ENCODE peak calls at places on chromosomes 4 and X, in four cellular contexts. D is mammary epithelial cell, A is GM23338, R is lower lobe of right lung. Y is an unnamed sample. For H3K27me3 and H3K36me3, the result is how much of the 10 kb centered on the place peaks cover.

GRCh38 chr4:112967109-112967508 is 82.3 kb upstream of the ANK2 start:
- DNase-seq in D (no peak), A (no peak), R (no peak), Y (no peak)

GRCh38 chr4:76607266-76607799 is 172.3 kb downstream of the SHROOM3 start:
- DNase-seq in D (no peak), A (peak), R (no peak), Y (peak)

GRCh38 chrX:107673933-107674479 is 45.7 kb downstream of the PRPS1 start:
- DNase-seq in D (peak), A (peak), R (peak), Y (peak)

GRCh38 chr4:55117511-55117910 is 7.9 kb downstream of the KDR start:
- DNase-seq in D (no peak), A (no peak), R (no peak), Y (peak)

GRCh38 chrX:24202465-24203031 is 53.0 kb downstream of the ZFX start:
- DNase-seq in D (no peak), A (no peak), R (no peak), Y (no peak)

GRCh38 chr4:91220315-91220714 is 1083.5 kb upstream of the GRID2 start:
- DNase-seq in D (no peak), A (no peak), R (no peak), Y (no peak)

GRCh38 chrX:15447985-15448639 is 45.0 kb downstream of the PIR start:
- DNase-seq in D (peak), A (no peak), R (no peak), Y (peak)

GRCh38 chr4:152780267-152780811 is 585 bp downstream of the ARFIP1 start:
- DNase-seq in D (no peak), A (peak), R (no peak), Y (peak)

GRCh38 chrX:114906978-114907510 is 110.4 kb downstream of the IL13RA2 start:
- DNase-seq in D (no peak), A (peak), R (no peak), Y (no peak)

GRCh38 chr4:17854076-17854475 is 43.3 kb downstream of the NCAPG start:
- DNase-seq in D (no peak), A (no peak), R (no peak), Y (no peak)

GRCh38 chrX:107450823-107451509 is 1.5 kb downstream of the FRMPD3 start:
- DNase-seq in D (no peak), A (peak), R (no peak), Y (no peak)

GRCh38 chr4:103719320-103720204 is at the start of gene TACR3:
- DNase-seq in D (no peak), A (peak), R (no peak), Y (no peak)

GRCh38 chrX:68685722-68686683 is 38.5 kb downstream of the STARD8 start:
- DNase-seq in D (peak), A (peak), R (peak), Y (peak)

GRCh38 chr4:128220286-128221235 is 67.1 kb downstream of the PGRMC2 start:
- DNase-seq in D (peak), A (peak), R (no peak), Y (peak)

GRCh38 chrX:136623400-136623799 is 24.6 kb upstream of the CD40LG start:
- DNase-seq in D (no peak), A (no peak), R (no peak), Y (no peak)

GRCh38 chr4:54085284-54085683 is 14.7 kb upstream of the GSX2 start:
- DNase-seq in D (peak), A (no peak), R (no peak), Y (peak)

GRCh38 chr4:825969-826330 is at the start of gene CPLX1:
- DNase-seq in D (no peak), A (peak), R (peak), Y (no peak)
- H3K27me3 ChIP-seq in D (under half), A (half or more), R (half or more), Y (under half)

GRCh38 chr4:142121448-142121847 is 485.1 kb downstream of the IL15 start:
- DNase-seq in D (no peak), A (no peak), R (no peak), Y (no peak)
- H3K36me3 ChIP-seq in D (under half), A (under half), R (under half), Y (under half)

DNA sequence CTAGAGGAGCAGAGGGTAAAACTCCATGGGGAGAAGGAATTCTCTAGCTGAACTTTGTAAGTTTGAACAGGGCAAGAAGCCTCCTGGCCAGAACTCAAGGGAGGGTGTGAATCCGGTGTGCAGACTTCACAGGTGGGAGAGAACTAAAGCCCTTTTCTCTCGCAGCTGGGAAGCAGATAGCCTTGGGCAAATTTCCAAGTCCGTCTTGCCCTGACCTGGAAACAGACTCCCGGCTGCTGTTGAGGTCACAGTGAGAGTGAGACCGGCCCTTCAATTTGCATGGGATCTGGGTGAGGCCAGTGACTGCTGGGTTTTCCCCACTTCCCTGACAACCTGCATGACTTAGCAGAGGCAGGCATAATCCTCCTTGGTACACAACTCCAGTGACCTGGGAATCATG is 94.5 kb upstream of the ZNF827 start:
- DNase-seq in D (peak), A (peak), R (no peak), Y (no peak)
- H3K4me3 ChIP-seq in D (no peak), A (no peak), R (no peak), Y (no peak)

GRCh38 chr4:4226606-4227438 is at the start of gene OTOP1:
- DNase-seq in D (no peak), A (no peak), R (no peak), Y (no peak)

GRCh38 chr4:4228356-4228668 is 1.6 kb upstream of the OTOP1 start:
- DNase-seq in D (no peak), A (no peak), R (no peak), Y (no peak)

GRCh38 chr4:4233610-4234009 is 6.9 kb upstream of the OTOP1 start:
- DNase-seq in D (no peak), A (no peak), R (no peak), Y (no peak)

GRCh38 chr4:4225915-4226605 is 669 bp downstream of the OTOP1 start:
- DNase-seq in D (no peak), A (peak), R (no peak), Y (no peak)

GRCh38 chr4:4227510-4228355 is 1.0 kb upstream of the OTOP1 start:
- DNase-seq in D (no peak), A (peak), R (no peak), Y (no peak)
- H3K27me3 ChIP-seq in D (under half), A (half or more), R (under half), Y (under half)

GRCh38 chr4:20723463-20723862 is 23.2 kb downstream of the PACRGL start:
- DNase-seq in D (no peak), A (no peak), R (no peak), Y (no peak)
- H3K36me3 ChIP-seq in D (under half), A (under half), R (half or more), Y (under half)

GRCh38 chr4:35539404-35540055 is 704.8 kb downstream of the ARAP2 start:
- DNase-seq in D (no peak), A (no peak), R (no peak), Y (no peak)

GRCh38 chr4:35541888-35542213 is 702.5 kb downstream of the ARAP2 start:
- DNase-seq in D (no peak), A (peak), R (no peak), Y (no peak)

GRCh38 chr4:35534946-35535345 is 709.4 kb downstream of the ARAP2 start:
- DNase-seq in D (no peak), A (no peak), R (no peak), Y (no peak)

GRCh38 chr4:35541146-35541887 is 703.0 kb downstream of the ARAP2 start:
- DNase-seq in D (no peak), A (no peak), R (no peak), Y (no peak)

DNA sequence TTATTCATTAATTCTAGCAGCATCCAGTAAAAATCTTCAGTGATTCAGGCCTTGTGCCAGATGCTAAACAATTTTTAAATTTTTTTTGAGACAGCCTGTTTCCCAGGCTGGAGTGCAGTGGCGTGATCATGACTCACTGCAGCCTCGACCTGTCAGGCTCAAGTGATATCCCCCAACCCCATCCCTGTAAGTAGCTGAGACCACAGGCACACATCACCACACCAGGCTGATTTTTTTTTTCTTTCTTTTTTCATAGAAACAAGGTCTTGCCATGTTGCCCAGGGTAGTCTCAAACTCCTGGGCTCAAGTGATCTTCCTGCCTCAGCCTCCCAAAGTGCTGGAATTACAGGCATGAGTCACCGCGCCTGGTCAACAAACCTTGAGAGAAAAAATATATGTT is 705.5 kb downstream of the ARAP2 start:
- DNase-seq in D (no peak), A (no peak), R (no peak), Y (no peak)
- H3K4me3 ChIP-seq in D (no peak), A (no peak), R (no peak), Y (no peak)

DNA sequence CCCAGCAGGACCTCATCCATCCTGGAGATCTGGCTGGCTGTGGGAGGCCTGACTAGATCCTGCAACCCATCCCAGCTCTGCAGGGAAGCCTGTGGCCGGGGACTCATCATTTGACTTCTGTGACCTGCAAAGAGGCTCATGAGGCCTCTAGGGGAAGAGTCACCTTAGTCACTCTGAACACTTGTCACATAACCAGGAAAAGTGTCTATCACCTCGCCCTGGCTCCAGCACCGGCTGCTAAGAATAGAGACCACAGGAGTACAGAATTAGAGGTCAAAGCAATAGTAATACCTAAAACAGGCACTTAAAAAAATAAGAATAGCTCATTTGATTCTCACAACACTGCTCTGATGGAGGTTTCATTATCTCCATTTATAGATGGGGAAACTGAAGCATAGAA is 3.8 kb upstream of the NSG1 start:
- DNase-seq in D (no peak), A (no peak), R (no peak), Y (no peak)
- H3K27me3 ChIP-seq in D (under half), A (under half), R (half or more), Y (under half)

DNA sequence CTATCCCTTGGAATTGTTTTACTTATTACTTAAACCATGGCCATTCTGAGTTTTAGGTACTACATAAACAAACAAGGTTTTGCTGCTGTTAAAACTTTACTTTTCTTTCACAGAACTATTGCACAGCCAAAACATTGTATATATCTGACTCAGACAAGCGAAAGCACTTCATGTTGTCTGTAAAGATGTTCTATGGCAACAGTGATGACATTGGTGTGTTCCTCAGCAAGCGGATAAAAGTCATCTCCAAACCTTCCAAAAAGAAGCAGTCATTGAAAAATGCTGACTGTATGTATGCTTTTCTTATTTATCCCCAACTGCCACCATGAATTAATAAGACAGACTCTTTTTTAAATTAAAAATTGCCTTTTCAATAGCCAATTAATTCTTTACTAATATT is 69.8 kb downstream of the CCKAR start:
- DNase-seq in D (no peak), A (no peak), R (no peak), Y (peak)
- H3K36me3 ChIP-seq in D (under half), A (under half), R (under half), Y (under half)

Y was measured in astrocyte.